ENCODE peak calls at places on chromosome 18, in nine cellular contexts. One of them, this sample, is unnamed.

GRCh38 chr18:37778417-37779165 is 213.0 kb upstream of the CELF4 start:
- DNase-seq in spleen: peak; percentile 82
- DNase-seq in tibial nerve: peak; percentile 16
- DNase-seq in A549: peak; percentile 44
- DNase-seq in sigmoid colon: no peak
- DNase-seq in ovary: peak; percentile 47
- DNase-seq in body of pancreas: peak; percentile 68
- DNase-seq in HCT116: peak; percentile 13
- DNase-seq in IMR-90: no peak
- DNase-seq in this sample: peak; percentile 29

GRCh38 chr18:25465152-25465790 is 113.3 kb upstream of the ZNF521 start:
- DNase-seq in spleen: no peak
- DNase-seq in tibial nerve: no peak
- DNase-seq in A549: no peak
- DNase-seq in sigmoid colon: no peak
- DNase-seq in ovary: no peak
- DNase-seq in body of pancreas: no peak
- DNase-seq in HCT116: no peak
- DNase-seq in IMR-90: no peak
- DNase-seq in this sample: no peak

GRCh38 chr18:2657788-2658458 is 2.4 kb downstream of the SMCHD1 start:
- DNase-seq in spleen: no peak
- DNase-seq in tibial nerve: no peak
- DNase-seq in A549: peak; percentile 37
- DNase-seq in sigmoid colon: no peak
- DNase-seq in ovary: no peak
- DNase-seq in body of pancreas: no peak
- DNase-seq in HCT116: peak; percentile 45
- DNase-seq in IMR-90: peak; percentile 94
- DNase-seq in this sample: no peak

GRCh38 chr18:25503567-25504081 is 151.7 kb upstream of the ZNF521 start:
- DNase-seq in spleen: no peak
- DNase-seq in tibial nerve: peak; percentile 71
- DNase-seq in A549: peak; percentile 27
- DNase-seq in sigmoid colon: peak; percentile 87
- DNase-seq in ovary: peak; percentile 69
- DNase-seq in body of pancreas: peak; percentile 18
- DNase-seq in HCT116: peak; percentile 12
- DNase-seq in IMR-90: peak; percentile 87
- DNase-seq in this sample: no peak

GRCh38 chr18:25832008-25832604 is 258.3 kb downstream of the SS18 start:
- DNase-seq in spleen: no peak
- DNase-seq in tibial nerve: peak; percentile 55
- DNase-seq in A549: peak; percentile 31
- DNase-seq in sigmoid colon: no peak
- DNase-seq in ovary: peak; percentile 61
- DNase-seq in body of pancreas: peak; percentile 18
- DNase-seq in HCT116: peak; percentile 6
- DNase-seq in IMR-90: peak; percentile 61
- DNase-seq in this sample: peak; percentile 7

GRCh38 chr18:35387367-35387685 is 10.2 kb upstream of the ZNF396 start:
- DNase-seq in spleen: no peak
- DNase-seq in tibial nerve: no peak
- DNase-seq in A549: no peak
- DNase-seq in sigmoid colon: no peak
- DNase-seq in ovary: no peak
- DNase-seq in body of pancreas: no peak
- DNase-seq in HCT116: no peak
- DNase-seq in IMR-90: peak; percentile 46
- DNase-seq in this sample: no peak

GRCh38 chr18:24414349-24415003 is 12.0 kb upstream of the IMPACT start:
- DNase-seq in spleen: no peak
- DNase-seq in tibial nerve: no peak
- DNase-seq in A549: no peak
- DNase-seq in sigmoid colon: no peak
- DNase-seq in ovary: no peak
- DNase-seq in body of pancreas: no peak
- DNase-seq in HCT116: no peak
- DNase-seq in IMR-90: no peak
- DNase-seq in this sample: no peak

GRCh38 chr18:59993560-59993959 is 93.8 kb downstream of the PMAIP1 start:
- DNase-seq in spleen: no peak
- DNase-seq in tibial nerve: no peak
- DNase-seq in A549: no peak
- DNase-seq in sigmoid colon: no peak
- DNase-seq in ovary: no peak
- DNase-seq in body of pancreas: no peak
- DNase-seq in HCT116: no peak
- DNase-seq in IMR-90: no peak
- DNase-seq in this sample: no peak

GRCh38 chr18:25233582-25234362 is 118.2 kb downstream of the ZNF521 start:
- DNase-seq in spleen: no peak
- DNase-seq in tibial nerve: peak; percentile 39
- DNase-seq in A549: no peak
- DNase-seq in sigmoid colon: no peak
- DNase-seq in ovary: no peak
- DNase-seq in body of pancreas: no peak
- DNase-seq in HCT116: no peak
- DNase-seq in IMR-90: peak; percentile 44
- DNase-seq in this sample: no peak

GRCh38 chr18:48475635-48476549 is 62.9 kb upstream of the CTIF start:
- DNase-seq in spleen: no peak
- DNase-seq in tibial nerve: peak; percentile 54
- DNase-seq in A549: peak; percentile 70
- DNase-seq in sigmoid colon: no peak
- DNase-seq in ovary: peak; percentile 57
- DNase-seq in body of pancreas: peak; percentile 59
- DNase-seq in HCT116: peak; percentile 67
- DNase-seq in IMR-90: peak; percentile 82
- DNase-seq in this sample: peak; percentile 36

GRCh38 chr18:43129946-43130523 is 14.6 kb upstream of the RIT2 start:
- DNase-seq in spleen: no peak
- DNase-seq in tibial nerve: no peak
- DNase-seq in A549: no peak
- DNase-seq in sigmoid colon: no peak
- DNase-seq in ovary: no peak
- DNase-seq in body of pancreas: no peak
- DNase-seq in HCT116: no peak
- DNase-seq in IMR-90: no peak
- DNase-seq in this sample: no peak

GRCh38 chr18:47632970-47633635 is 297.4 kb downstream of the SMAD2 start:
- DNase-seq in spleen: no peak
- DNase-seq in tibial nerve: no peak
- DNase-seq in A549: no peak
- DNase-seq in sigmoid colon: no peak
- DNase-seq in ovary: no peak
- DNase-seq in body of pancreas: no peak
- DNase-seq in HCT116: no peak
- DNase-seq in IMR-90: no peak
- DNase-seq in this sample: no peak

GRCh38 chr18:22197668-22198067 is 28.3 kb downstream of the GATA6 start:
- DNase-seq in spleen: no peak
- DNase-seq in tibial nerve: no peak
- DNase-seq in A549: no peak
- DNase-seq in sigmoid colon: no peak
- DNase-seq in ovary: no peak
- DNase-seq in body of pancreas: no peak
- DNase-seq in HCT116: no peak
- DNase-seq in IMR-90: no peak
- DNase-seq in this sample: no peak

GRCh38 chr18:48521723-48522122 is 17.1 kb upstream of the CTIF start:
- DNase-seq in spleen: no peak
- DNase-seq in tibial nerve: no peak
- DNase-seq in A549: no peak
- DNase-seq in sigmoid colon: no peak
- DNase-seq in ovary: no peak
- DNase-seq in body of pancreas: no peak
- DNase-seq in HCT116: no peak
- DNase-seq in IMR-90: no peak
- DNase-seq in this sample: no peak

GRCh38 chr18:49460958-49461601 is 635 bp upstream of the DYM start:
- DNase-seq in spleen: no peak
- DNase-seq in tibial nerve: no peak
- DNase-seq in A549: no peak
- DNase-seq in sigmoid colon: no peak
- DNase-seq in ovary: no peak
- DNase-seq in body of pancreas: no peak
- DNase-seq in HCT116: no peak
- DNase-seq in IMR-90: no peak
- DNase-seq in this sample: no peak

GRCh38 chr18:50836521-50836957 is 16.7 kb upstream of the MRO start:
- DNase-seq in spleen: no peak
- DNase-seq in tibial nerve: no peak
- DNase-seq in A549: peak; percentile 48
- DNase-seq in sigmoid colon: no peak
- DNase-seq in ovary: no peak
- DNase-seq in body of pancreas: no peak
- DNase-seq in HCT116: no peak
- DNase-seq in IMR-90: peak; percentile 35
- DNase-seq in this sample: no peak

GRCh38 chr18:48374423-48375149 is 34.6 kb downstream of the ZBTB7C start:
- DNase-seq in spleen: no peak
- DNase-seq in tibial nerve: no peak
- DNase-seq in A549: no peak
- DNase-seq in sigmoid colon: no peak
- DNase-seq in ovary: no peak
- DNase-seq in body of pancreas: no peak
- DNase-seq in HCT116: no peak
- DNase-seq in IMR-90: no peak
- DNase-seq in this sample: no peak

DNA sequence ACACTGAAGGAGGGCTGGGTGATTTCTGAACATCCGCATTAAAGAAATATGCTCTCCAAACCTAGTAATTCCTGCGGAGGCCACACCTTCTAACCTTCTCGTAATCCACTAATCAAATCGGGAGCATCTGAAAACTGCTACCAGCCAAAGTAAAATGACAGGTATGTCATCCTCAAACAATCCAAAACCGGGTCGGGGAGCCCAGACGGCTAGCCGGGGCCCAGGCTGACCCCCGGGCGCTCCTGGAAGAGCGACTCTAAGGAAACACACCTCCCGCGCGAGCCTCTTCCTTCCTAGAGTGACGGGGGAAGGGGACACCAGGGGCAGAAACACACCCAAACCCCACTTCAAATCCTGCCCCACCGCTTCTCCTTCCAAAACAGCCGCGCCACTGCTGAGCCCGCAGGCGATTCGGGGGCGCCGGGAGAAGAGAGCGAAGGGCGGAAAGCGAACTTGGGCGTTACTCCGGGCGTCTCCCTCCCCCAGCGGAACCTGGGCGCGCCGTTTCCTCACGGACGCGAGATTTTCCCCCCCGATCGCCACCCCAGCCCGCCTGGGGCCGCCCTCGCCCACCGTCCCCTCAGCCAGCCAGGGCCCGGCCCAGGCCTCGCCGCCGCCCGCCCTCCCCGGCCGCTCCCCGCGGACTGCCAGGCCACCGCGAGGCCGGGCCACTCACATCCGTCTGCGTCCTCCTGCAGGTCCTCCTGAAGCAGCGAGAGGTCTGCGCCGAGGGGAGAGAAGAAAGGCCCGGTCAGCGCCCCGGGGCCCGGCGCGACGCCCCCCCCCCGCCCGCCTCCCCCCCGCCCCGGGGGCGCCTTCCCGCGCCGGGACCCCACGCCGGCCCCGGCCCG is 584 bp downstream of the PPP4R1 start:
- DNase-seq in spleen: peak; percentile 93
- DNase-seq in tibial nerve: peak; percentile 15
- DNase-seq in A549: peak; percentile 52
- DNase-seq in sigmoid colon: peak; percentile 83
- DNase-seq in ovary: peak; percentile 78
- DNase-seq in body of pancreas: peak; percentile 61
- DNase-seq in HCT116: no peak
- DNase-seq in IMR-90: peak; percentile 27
- DNase-seq in this sample: peak; percentile 40
- TF ChIP-seq POLR2A in spleen: no peak
- TF ChIP-seq POLR2A in tibial nerve: no peak
- TF ChIP-seq POLR2A in A549: no peak
- TF ChIP-seq POLR2A in sigmoid colon: no peak
- TF ChIP-seq POLR2A in ovary: no peak
- TF ChIP-seq POLR2A in body of pancreas: peak; percentile 58
- TF ChIP-seq POLR2A in HCT116: no peak
- TF ChIP-seq POLR2A in IMR-90: peak; percentile 37
- TF ChIP-seq POLR2A in this sample: no peak

GRCh38 chr18:44679056-44679911 is 1.4 kb upstream of the SETBP1 start:
- DNase-seq in spleen: peak; percentile 95
- DNase-seq in tibial nerve: peak; percentile 84
- DNase-seq in A549: peak; percentile 75
- DNase-seq in sigmoid colon: peak; percentile 94
- DNase-seq in ovary: peak; percentile 90
- DNase-seq in body of pancreas: peak; percentile 90
- DNase-seq in HCT116: no peak
- DNase-seq in IMR-90: peak; percentile 81
- DNase-seq in this sample: peak; percentile 34
- TF ChIP-seq POLR2A in spleen: no peak
- TF ChIP-seq POLR2A in tibial nerve: peak; percentile 28
- TF ChIP-seq POLR2A in A549: peak; percentile 27
- TF ChIP-seq POLR2A in sigmoid colon: peak; percentile 66
- TF ChIP-seq POLR2A in ovary: peak; percentile 79
- TF ChIP-seq POLR2A in body of pancreas: peak; percentile 93
- TF ChIP-seq POLR2A in HCT116: no peak
- TF ChIP-seq POLR2A in IMR-90: peak; percentile 29
- TF ChIP-seq POLR2A in this sample: no peak

GRCh38 chr18:63367241-63367953 is 391 bp upstream of the KDSR start:
- DNase-seq in spleen: peak; percentile 96
- DNase-seq in tibial nerve: peak; percentile 85
- DNase-seq in A549: peak; percentile 96
- DNase-seq in sigmoid colon: peak; percentile 98
- DNase-seq in ovary: peak; percentile 98
- DNase-seq in body of pancreas: peak; percentile 94
- DNase-seq in HCT116: peak; percentile 94
- DNase-seq in IMR-90: peak; percentile 99
- DNase-seq in this sample: peak; percentile 79
- TF ChIP-seq POLR2A in spleen: no peak
- TF ChIP-seq POLR2A in tibial nerve: peak; percentile 76
- TF ChIP-seq POLR2A in A549: peak; percentile 77
- TF ChIP-seq POLR2A in sigmoid colon: peak; percentile 67
- TF ChIP-seq POLR2A in ovary: peak; percentile 88
- TF ChIP-seq POLR2A in body of pancreas: peak; percentile 93
- TF ChIP-seq POLR2A in HCT116: peak; percentile 89
- TF ChIP-seq POLR2A in IMR-90: peak; percentile 95
- TF ChIP-seq POLR2A in this sample: peak; percentile 81

GRCh38 chr18:23401400-23402347 is 51.4 kb upstream of the RIOK3 start:
- DNase-seq in spleen: peak; percentile 80
- DNase-seq in tibial nerve: no peak
- DNase-seq in A549: peak; percentile 27
- DNase-seq in sigmoid colon: no peak
- DNase-seq in ovary: peak; percentile 68
- DNase-seq in body of pancreas: peak; percentile 17
- DNase-seq in HCT116: no peak
- DNase-seq in IMR-90: peak; percentile 73
- DNase-seq in this sample: peak; percentile 59
- TF ChIP-seq POLR2A in spleen: no peak
- TF ChIP-seq POLR2A in tibial nerve: no peak
- TF ChIP-seq POLR2A in A549: no peak
- TF ChIP-seq POLR2A in sigmoid colon: no peak
- TF ChIP-seq POLR2A in ovary: no peak
- TF ChIP-seq POLR2A in body of pancreas: no peak
- TF ChIP-seq POLR2A in HCT116: no peak
- TF ChIP-seq POLR2A in IMR-90: no peak
- TF ChIP-seq POLR2A in this sample: no peak

GRCh38 chr18:76385681-76385975 is 109.4 kb downstream of the ZNF516 start:
- DNase-seq in spleen: no peak
- DNase-seq in tibial nerve: no peak
- DNase-seq in A549: no peak
- DNase-seq in sigmoid colon: peak; percentile 53
- DNase-seq in ovary: peak; percentile 36
- DNase-seq in body of pancreas: peak; percentile 10
- DNase-seq in HCT116: no peak
- DNase-seq in IMR-90: no peak
- DNase-seq in this sample: no peak
- TF ChIP-seq POLR2A in spleen: no peak
- TF ChIP-seq POLR2A in tibial nerve: no peak
- TF ChIP-seq POLR2A in A549: no peak
- TF ChIP-seq POLR2A in sigmoid colon: no peak
- TF ChIP-seq POLR2A in ovary: no peak
- TF ChIP-seq POLR2A in body of pancreas: no peak
- TF ChIP-seq POLR2A in HCT116: no peak
- TF ChIP-seq POLR2A in IMR-90: no peak
- TF ChIP-seq POLR2A in this sample: no peak